ENCODE peak calls at places on chromosomes 16 and 17, in ten cellular contexts. One of them, this sample, is unnamed.

GRCh38 chr17:48121921-48122650 is 14.5 kb downstream of the SNX11 start:
- DNase-seq in adrenal gland: no peak
- DNase-seq in IMR-90: no peak
- DNase-seq in uterus: no peak
- DNase-seq in H1: no peak
- DNase-seq in HCT116: no peak
- DNase-seq in vagina: no peak
- DNase-seq in Peyer's patch: no peak
- DNase-seq in heart left ventricle: no peak
- DNase-seq in A549: no peak
- DNase-seq in this sample: no peak

GRCh38 chr16:72501739-72502653 is 330.0 kb upstream of the PMFBP1 start:
- DNase-seq in adrenal gland: peak
- DNase-seq in IMR-90: peak
- DNase-seq in uterus: no peak
- DNase-seq in H1: peak
- DNase-seq in HCT116: peak
- DNase-seq in vagina: no peak
- DNase-seq in Peyer's patch: peak
- DNase-seq in heart left ventricle: peak
- DNase-seq in A549: peak
- DNase-seq in this sample: no peak

GRCh38 chr17:63189082-63189481 is 223.0 kb downstream of the TANC2 start:
- DNase-seq in adrenal gland: no peak
- DNase-seq in IMR-90: peak
- DNase-seq in uterus: no peak
- DNase-seq in H1: no peak
- DNase-seq in HCT116: no peak
- DNase-seq in vagina: no peak
- DNase-seq in Peyer's patch: no peak
- DNase-seq in heart left ventricle: no peak
- DNase-seq in A549: no peak
- DNase-seq in this sample: no peak

GRCh38 chr17:27808629-27809028 is 8.3 kb upstream of the NOS2 start:
- DNase-seq in adrenal gland: no peak
- DNase-seq in IMR-90: no peak
- DNase-seq in uterus: no peak
- DNase-seq in H1: no peak
- DNase-seq in HCT116: no peak
- DNase-seq in vagina: no peak
- DNase-seq in Peyer's patch: no peak
- DNase-seq in heart left ventricle: no peak
- DNase-seq in A549: no peak
- DNase-seq in this sample: no peak

GRCh38 chr17:50132104-50132794 is 2.3 kb upstream of the SAMD14 start:
- DNase-seq in adrenal gland: no peak
- DNase-seq in IMR-90: no peak
- DNase-seq in uterus: no peak
- DNase-seq in H1: no peak
- DNase-seq in HCT116: no peak
- DNase-seq in vagina: no peak
- DNase-seq in Peyer's patch: no peak
- DNase-seq in heart left ventricle: no peak
- DNase-seq in A549: no peak
- DNase-seq in this sample: no peak

GRCh38 chr17:58089111-58089510 is 5.9 kb downstream of the DYNLL2 start:
- DNase-seq in adrenal gland: no peak
- DNase-seq in IMR-90: no peak
- DNase-seq in uterus: no peak
- DNase-seq in H1: peak
- DNase-seq in HCT116: no peak
- DNase-seq in vagina: no peak
- DNase-seq in Peyer's patch: no peak
- DNase-seq in heart left ventricle: no peak
- DNase-seq in A549: no peak
- DNase-seq in this sample: no peak

GRCh38 chr17:68450801-68451200 is 6.5 kb downstream of the WIPI1 start:
- DNase-seq in adrenal gland: no peak
- DNase-seq in IMR-90: no peak
- DNase-seq in uterus: no peak
- DNase-seq in H1: no peak
- DNase-seq in HCT116: no peak
- DNase-seq in vagina: no peak
- DNase-seq in Peyer's patch: no peak
- DNase-seq in heart left ventricle: no peak
- DNase-seq in A549: no peak
- DNase-seq in this sample: no peak

GRCh38 chr17:2982854-2983636 is 80.4 kb downstream of the OR1D5 start:
- DNase-seq in adrenal gland: peak
- DNase-seq in IMR-90: peak
- DNase-seq in uterus: peak
- DNase-seq in H1: no peak
- DNase-seq in HCT116: no peak
- DNase-seq in vagina: no peak
- DNase-seq in Peyer's patch: no peak
- DNase-seq in heart left ventricle: peak
- DNase-seq in A549: peak
- DNase-seq in this sample: no peak

GRCh38 chr17:38797828-38798227 is 1.5 kb downstream of the PIP4K2B start:
- DNase-seq in adrenal gland: no peak
- DNase-seq in IMR-90: peak
- DNase-seq in uterus: no peak
- DNase-seq in H1: no peak
- DNase-seq in HCT116: no peak
- DNase-seq in vagina: no peak
- DNase-seq in Peyer's patch: no peak
- DNase-seq in heart left ventricle: no peak
- DNase-seq in A549: no peak
- DNase-seq in this sample: no peak

GRCh38 chr16:85187002-85187401 is 74.7 kb upstream of the CIBAR2 start:
- DNase-seq in adrenal gland: peak
- DNase-seq in IMR-90: peak
- DNase-seq in uterus: no peak
- DNase-seq in H1: no peak
- DNase-seq in HCT116: no peak
- DNase-seq in vagina: no peak
- DNase-seq in Peyer's patch: no peak
- DNase-seq in heart left ventricle: peak
- DNase-seq in A549: no peak
- DNase-seq in this sample: no peak

GRCh38 chr16:85188822-85189672 is 76.8 kb upstream of the CIBAR2 start:
- DNase-seq in adrenal gland: no peak
- DNase-seq in IMR-90: no peak
- DNase-seq in uterus: no peak
- DNase-seq in H1: no peak
- DNase-seq in HCT116: no peak
- DNase-seq in vagina: no peak
- DNase-seq in Peyer's patch: no peak
- DNase-seq in heart left ventricle: no peak
- DNase-seq in A549: no peak
- DNase-seq in this sample: no peak

GRCh38 chr16:85187886-85188285 is 75.6 kb upstream of the CIBAR2 start:
- DNase-seq in adrenal gland: no peak
- DNase-seq in IMR-90: no peak
- DNase-seq in uterus: no peak
- DNase-seq in H1: no peak
- DNase-seq in HCT116: no peak
- DNase-seq in vagina: no peak
- DNase-seq in Peyer's patch: no peak
- DNase-seq in heart left ventricle: no peak
- DNase-seq in A549: no peak
- DNase-seq in this sample: no peak

GRCh38 chr16:85185701-85186100 is 73.4 kb upstream of the CIBAR2 start:
- DNase-seq in adrenal gland: no peak
- DNase-seq in IMR-90: no peak
- DNase-seq in uterus: no peak
- DNase-seq in H1: no peak
- DNase-seq in HCT116: no peak
- DNase-seq in vagina: no peak
- DNase-seq in Peyer's patch: no peak
- DNase-seq in heart left ventricle: no peak
- DNase-seq in A549: no peak
- DNase-seq in this sample: no peak

DNA sequence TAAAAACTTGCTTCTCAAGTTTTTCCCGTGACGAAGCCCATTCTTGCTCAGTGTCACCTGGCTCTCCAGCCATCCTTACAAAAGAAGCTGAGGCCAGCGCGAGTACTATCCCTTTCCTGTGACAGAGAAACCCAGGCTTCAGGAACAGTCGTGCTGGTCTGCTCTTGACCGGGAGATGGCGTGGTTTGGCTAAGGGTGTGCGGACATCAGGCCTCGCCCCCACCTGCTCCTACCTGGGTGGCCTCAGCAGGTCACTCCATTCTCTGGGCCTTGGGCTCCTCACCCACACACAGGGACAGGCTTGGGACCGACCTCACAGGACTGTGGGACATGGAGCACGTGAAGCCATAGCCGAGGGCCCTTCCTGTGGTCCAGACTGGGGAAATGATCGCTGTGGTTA is 75.2 kb upstream of the CIBAR2 start:
- DNase-seq in adrenal gland: no peak
- DNase-seq in IMR-90: no peak
- DNase-seq in uterus: no peak
- DNase-seq in H1: peak
- DNase-seq in HCT116: no peak
- DNase-seq in vagina: no peak
- DNase-seq in Peyer's patch: no peak
- DNase-seq in heart left ventricle: no peak
- DNase-seq in A549: no peak
- DNase-seq in this sample: no peak
- TF ChIP-seq CTCF in adrenal gland: no peak
- TF ChIP-seq CTCF in IMR-90: no peak
- TF ChIP-seq CTCF in uterus: no peak
- TF ChIP-seq CTCF in H1: peak
- TF ChIP-seq CTCF in HCT116: no peak
- TF ChIP-seq CTCF in vagina: no peak
- TF ChIP-seq CTCF in Peyer's patch: no peak
- TF ChIP-seq CTCF in heart left ventricle: no peak
- TF ChIP-seq CTCF in A549: no peak
- TF ChIP-seq CTCF in this sample: no peak

GRCh38 chr17:61862975-61863800 is at the start of gene BRIP1:
- DNase-seq in adrenal gland: peak
- DNase-seq in IMR-90: peak
- DNase-seq in uterus: peak
- DNase-seq in H1: peak
- DNase-seq in HCT116: peak
- DNase-seq in vagina: no peak
- DNase-seq in Peyer's patch: peak
- DNase-seq in heart left ventricle: peak
- DNase-seq in A549: peak
- DNase-seq in this sample: peak
- TF ChIP-seq POLR2A in adrenal gland: peak
- TF ChIP-seq POLR2A in IMR-90: peak
- TF ChIP-seq POLR2A in uterus: no peak
- TF ChIP-seq POLR2A in H1: peak
- TF ChIP-seq POLR2A in HCT116: no peak
- TF ChIP-seq POLR2A in vagina: no peak
- TF ChIP-seq POLR2A in Peyer's patch: no peak
- TF ChIP-seq POLR2A in heart left ventricle: no peak
- TF ChIP-seq POLR2A in A549: peak
- TF ChIP-seq POLR2A in this sample: no peak

GRCh38 chr16:4659363-4660353 is 33.7 kb upstream of the NUDT16L1 start:
- DNase-seq in adrenal gland: no peak
- DNase-seq in IMR-90: no peak
- DNase-seq in uterus: no peak
- DNase-seq in H1: no peak
- DNase-seq in HCT116: no peak
- DNase-seq in vagina: no peak
- DNase-seq in Peyer's patch: no peak
- DNase-seq in heart left ventricle: no peak
- DNase-seq in A549: no peak
- DNase-seq in this sample: no peak

GRCh38 chr16:4663756-4664465 is 29.5 kb upstream of the NUDT16L1 start:
- DNase-seq in adrenal gland: no peak
- DNase-seq in IMR-90: no peak
- DNase-seq in uterus: no peak
- DNase-seq in H1: no peak
- DNase-seq in HCT116: no peak
- DNase-seq in vagina: no peak
- DNase-seq in Peyer's patch: peak
- DNase-seq in heart left ventricle: peak
- DNase-seq in A549: no peak
- DNase-seq in this sample: no peak

GRCh38 chr16:4656695-4657686 is 32.4 kb downstream of the MGRN1 start:
- DNase-seq in adrenal gland: no peak
- DNase-seq in IMR-90: no peak
- DNase-seq in uterus: no peak
- DNase-seq in H1: no peak
- DNase-seq in HCT116: no peak
- DNase-seq in vagina: no peak
- DNase-seq in Peyer's patch: no peak
- DNase-seq in heart left ventricle: no peak
- DNase-seq in A549: no peak
- DNase-seq in this sample: no peak

GRCh38 chr16:4661661-4662060 is 31.7 kb upstream of the NUDT16L1 start:
- DNase-seq in adrenal gland: no peak
- DNase-seq in IMR-90: no peak
- DNase-seq in uterus: no peak
- DNase-seq in H1: no peak
- DNase-seq in HCT116: no peak
- DNase-seq in vagina: no peak
- DNase-seq in Peyer's patch: no peak
- DNase-seq in heart left ventricle: no peak
- DNase-seq in A549: no peak
- DNase-seq in this sample: no peak

DNA sequence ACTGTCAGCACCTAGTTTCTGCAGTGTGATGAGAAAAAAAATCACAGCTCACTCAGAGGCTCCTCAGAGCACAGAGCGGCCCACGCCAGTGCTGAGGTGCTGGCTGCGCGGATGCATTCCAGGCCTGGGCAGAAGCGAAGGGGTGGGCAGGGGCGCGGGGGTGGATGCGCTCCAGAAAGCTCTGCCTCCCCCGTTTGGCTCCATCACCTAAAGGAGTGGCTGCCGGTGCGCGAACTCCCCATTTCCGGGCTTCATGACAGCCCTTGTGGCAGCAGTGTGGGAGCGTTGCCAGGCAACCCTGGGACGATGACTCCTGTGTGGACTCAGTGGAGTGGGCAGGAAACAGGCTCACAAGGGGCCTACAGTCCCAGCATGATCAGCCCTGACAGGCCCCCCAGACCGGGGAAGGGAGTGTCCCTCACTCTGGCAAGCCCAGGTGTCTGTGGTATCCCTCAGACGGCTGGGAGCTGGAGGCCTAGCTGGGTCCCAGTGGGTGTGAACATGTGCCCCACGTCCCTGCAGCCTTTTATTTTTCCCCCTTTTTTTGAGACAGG is 32.8 kb upstream of the NUDT16L1 start:
- DNase-seq in adrenal gland: no peak
- DNase-seq in IMR-90: peak
- DNase-seq in uterus: peak
- DNase-seq in H1: no peak
- DNase-seq in HCT116: no peak
- DNase-seq in vagina: no peak
- DNase-seq in Peyer's patch: no peak
- DNase-seq in heart left ventricle: peak
- DNase-seq in A549: no peak
- DNase-seq in this sample: no peak
- H3K27ac ChIP-seq in adrenal gland: peak
- H3K27ac ChIP-seq in IMR-90: no peak
- H3K27ac ChIP-seq in uterus: peak
- H3K27ac ChIP-seq in H1: no peak
- H3K27ac ChIP-seq in HCT116: no peak
- H3K27ac ChIP-seq in vagina: no peak
- H3K27ac ChIP-seq in Peyer's patch: peak
- H3K27ac ChIP-seq in heart left ventricle: no peak
- H3K27ac ChIP-seq in A549: no peak
- H3K27ac ChIP-seq in this sample: no peak

GRCh38 chr16:22665048-22665797 is 148.7 kb upstream of the HS3ST2 start:
- DNase-seq in adrenal gland: no peak
- DNase-seq in IMR-90: no peak
- DNase-seq in uterus: no peak
- DNase-seq in H1: peak
- DNase-seq in HCT116: no peak
- DNase-seq in vagina: no peak
- DNase-seq in Peyer's patch: no peak
- DNase-seq in heart left ventricle: no peak
- DNase-seq in A549: no peak
- DNase-seq in this sample: no peak
- TF ChIP-seq CTCF in adrenal gland: no peak
- TF ChIP-seq CTCF in IMR-90: no peak
- TF ChIP-seq CTCF in uterus: no peak
- TF ChIP-seq CTCF in H1: no peak
- TF ChIP-seq CTCF in HCT116: no peak
- TF ChIP-seq CTCF in vagina: no peak
- TF ChIP-seq CTCF in Peyer's patch: no peak
- TF ChIP-seq CTCF in heart left ventricle: no peak
- TF ChIP-seq CTCF in A549: no peak
- TF ChIP-seq CTCF in this sample: no peak

This sample was measured in esophagus squamous epithelium.